ENCODE peak calls at places on chromosome 13, in five cellular contexts. C is neural progenitor cell, X is GM23338, Z is OCI-LY7, S is PC-3. Q is an unnamed sample.

GRCh38 chr13:60226507-60226906 is 62.8 kb upstream of the DIAPH3 start:
- DNase-seq in C (peak), X (peak), Z (peak), S (peak), Q (peak)

GRCh38 chr13:20274466-20274865 is 42.3 kb upstream of the GJB6 start:
- DNase-seq in C (no peak), X (no peak), Z (no peak), S (peak), Q (no peak)

GRCh38 chr13:29496241-29496712 is 99.2 kb downstream of the SLC7A1 start:
- DNase-seq in C (no peak), X (no peak), Z (peak), S (peak), Q (no peak)

GRCh38 chr13:62234780-62235530 is 819.3 kb upstream of the PCDH20 start:
- DNase-seq in C (no peak), X (no peak), Z (no peak), S (no peak), Q (no peak)

GRCh38 chr13:40508112-40508511 is 158.3 kb downstream of the FOXO1 start:
- DNase-seq in C (no peak), X (no peak), Z (no peak), S (no peak), Q (peak)

GRCh38 chr13:27833206-27833605 is 40.9 kb downstream of the GSX1 start:
- DNase-seq in C (no peak), X (no peak), Z (no peak), S (no peak), Q (no peak)

GRCh38 chr13:48221301-48222190 is 11.5 kb upstream of the ITM2B start:
- DNase-seq in C (no peak), X (no peak), Z (no peak), S (no peak), Q (peak)

GRCh38 chr13:93775507-93776108 is 549.0 kb downstream of the GPC6 start:
- DNase-seq in C (no peak), X (no peak), Z (no peak), S (peak), Q (peak)

GRCh38 chr13:97119899-97120745 is 102.0 kb upstream of the MBNL2 start:
- DNase-seq in C (no peak), X (no peak), Z (no peak), S (peak), Q (peak)

GRCh38 chr13:30681489-30682242 is 53.7 kb upstream of the ALOX5AP start:
- DNase-seq in C (no peak), X (no peak), Z (no peak), S (no peak), Q (peak)

GRCh38 chr13:31891472-31891871 is 140.1 kb upstream of the FRY start:
- DNase-seq in C (no peak), X (no peak), Z (no peak), S (no peak), Q (no peak)

GRCh38 chr13:94329277-94329676 is 150.2 kb downstream of the DCT start:
- DNase-seq in C (no peak), X (no peak), Z (no peak), S (no peak), Q (peak)

GRCh38 chr13:92823059-92823458 is 403.5 kb upstream of the GPC6 start:
- DNase-seq in C (no peak), X (no peak), Z (no peak), S (no peak), Q (no peak)

GRCh38 chr13:73268306-73268705 is 209.5 kb downstream of the KLF5 start:
- DNase-seq in C (no peak), X (no peak), Z (no peak), S (peak), Q (peak)

GRCh38 chr13:46613409-46614049 is 60.6 kb downstream of the LRCH1 start:
- DNase-seq in C (no peak), X (peak), Z (no peak), S (no peak), Q (no peak)

GRCh38 chr13:88840085-88840484 is 1168.9 kb downstream of the SLITRK5 start:
- DNase-seq in C (no peak), X (no peak), Z (no peak), S (no peak), Q (no peak)

GRCh38 chr13:60617863-60618733 is 221.1 kb downstream of the TDRD3 start:
- DNase-seq in C (peak), X (peak), Z (no peak), S (peak), Q (peak)

GRCh38 chr13:109720758-109721184 is 65.6 kb downstream of the IRS2 start:
- DNase-seq in C (no peak), X (no peak), Z (no peak), S (no peak), Q (no peak)

GRCh38 chr13:60851378-60851777 is 454.4 kb downstream of the TDRD3 start:
- DNase-seq in C (no peak), X (no peak), Z (no peak), S (no peak), Q (no peak)

GRCh38 chr13:25727250-25727649 is 324.6 kb downstream of the SHISA2 start:
- DNase-seq in C (no peak), X (no peak), Z (no peak), S (peak), Q (no peak)
- TF ChIP-seq EZH2phosphoT487 in C (no peak), X (no peak), Z (no peak), S (no peak), Q (no peak)

DNA sequence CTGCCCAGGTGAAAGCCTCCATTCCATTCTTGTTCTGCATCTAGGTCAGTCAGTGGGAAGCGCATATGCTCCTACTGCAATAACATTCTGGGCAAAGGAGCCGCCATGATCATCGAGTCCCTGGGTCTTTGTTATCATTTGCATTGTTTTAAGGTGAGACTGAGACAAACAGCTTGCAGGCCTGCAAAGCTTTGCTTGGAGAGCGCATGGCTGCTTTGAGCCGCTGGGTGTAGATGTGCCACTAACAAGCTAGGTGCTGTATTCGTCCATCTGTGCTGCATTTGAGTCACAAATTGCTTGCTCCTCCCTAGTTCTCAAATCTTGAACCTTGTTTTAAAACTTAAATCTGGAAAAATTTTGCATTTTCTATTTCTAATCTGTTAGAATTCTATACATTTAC is 219.1 kb downstream of the LMO7 start:
- DNase-seq in C (no peak), X (no peak), Z (no peak), S (no peak), Q (no peak)
- H2AFZ ChIP-seq in C (no peak), X (no peak), Z (no peak), S (no peak), Q (no peak)

DNA sequence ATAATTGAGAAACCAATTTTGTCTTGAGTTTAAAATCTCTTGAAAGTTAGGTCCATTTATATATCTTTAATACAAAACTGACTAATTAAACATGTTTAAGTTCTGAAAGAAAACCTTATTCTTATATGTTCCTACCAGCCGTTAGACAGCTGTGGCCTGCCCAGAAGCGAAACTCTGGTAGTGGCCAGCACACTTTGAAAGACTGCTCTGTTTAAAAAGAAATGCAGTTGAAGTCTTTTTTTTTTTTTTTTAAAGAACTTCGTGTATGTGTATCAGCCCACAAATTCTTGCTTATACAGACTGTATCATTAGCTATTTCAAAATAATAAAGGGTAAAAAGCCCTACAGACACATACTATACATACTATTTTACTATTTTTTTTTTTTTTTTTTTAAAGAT is 34.0 kb downstream of the KCTD4 start:
- DNase-seq in C (no peak), X (no peak), Z (no peak), S (no peak), Q (no peak)
- TF ChIP-seq EZH2phosphoT487 in C (no peak), X (no peak), Z (no peak), S (no peak), Q (no peak)

GRCh38 chr13:113588394-113589111 is 4.0 kb downstream of the TFDP1 start:
- DNase-seq in C (no peak), X (no peak), Z (no peak), S (no peak), Q (no peak)

GRCh38 chr13:113589961-113590339 is 5.4 kb downstream of the TFDP1 start:
- DNase-seq in C (no peak), X (no peak), Z (no peak), S (no peak), Q (no peak)

GRCh38 chr13:113592571-113592970 is 8.0 kb downstream of the TFDP1 start:
- DNase-seq in C (no peak), X (no peak), Z (no peak), S (no peak), Q (peak)

GRCh38 chr13:113589251-113589960 is 4.9 kb downstream of the TFDP1 start:
- DNase-seq in C (no peak), X (no peak), Z (no peak), S (no peak), Q (no peak)

DNA sequence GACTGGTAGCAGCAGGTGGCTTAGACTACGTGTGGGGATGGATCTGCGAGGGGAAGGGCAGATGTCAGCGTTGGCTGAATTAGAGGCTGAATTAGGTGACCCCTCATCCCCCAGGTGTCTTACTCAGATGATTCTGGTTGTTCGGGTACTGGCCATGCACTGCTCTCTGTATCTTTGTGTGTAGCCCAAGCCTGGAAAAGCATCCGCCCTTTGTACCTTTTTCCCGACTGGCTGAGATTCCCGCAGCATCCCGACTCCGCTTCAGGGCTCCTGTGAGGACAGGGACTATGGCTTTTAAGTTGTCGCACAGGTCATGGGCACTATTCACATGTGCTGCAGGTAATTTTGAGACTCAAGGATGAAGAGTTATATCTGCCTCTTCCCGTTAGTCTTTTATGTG is 7.2 kb downstream of the TFDP1 start:
- DNase-seq in C (no peak), X (no peak), Z (no peak), S (no peak), Q (peak)
- H2AFZ ChIP-seq in C (no peak), X (no peak), Z (no peak), S (no peak), Q (no peak)

DNA sequence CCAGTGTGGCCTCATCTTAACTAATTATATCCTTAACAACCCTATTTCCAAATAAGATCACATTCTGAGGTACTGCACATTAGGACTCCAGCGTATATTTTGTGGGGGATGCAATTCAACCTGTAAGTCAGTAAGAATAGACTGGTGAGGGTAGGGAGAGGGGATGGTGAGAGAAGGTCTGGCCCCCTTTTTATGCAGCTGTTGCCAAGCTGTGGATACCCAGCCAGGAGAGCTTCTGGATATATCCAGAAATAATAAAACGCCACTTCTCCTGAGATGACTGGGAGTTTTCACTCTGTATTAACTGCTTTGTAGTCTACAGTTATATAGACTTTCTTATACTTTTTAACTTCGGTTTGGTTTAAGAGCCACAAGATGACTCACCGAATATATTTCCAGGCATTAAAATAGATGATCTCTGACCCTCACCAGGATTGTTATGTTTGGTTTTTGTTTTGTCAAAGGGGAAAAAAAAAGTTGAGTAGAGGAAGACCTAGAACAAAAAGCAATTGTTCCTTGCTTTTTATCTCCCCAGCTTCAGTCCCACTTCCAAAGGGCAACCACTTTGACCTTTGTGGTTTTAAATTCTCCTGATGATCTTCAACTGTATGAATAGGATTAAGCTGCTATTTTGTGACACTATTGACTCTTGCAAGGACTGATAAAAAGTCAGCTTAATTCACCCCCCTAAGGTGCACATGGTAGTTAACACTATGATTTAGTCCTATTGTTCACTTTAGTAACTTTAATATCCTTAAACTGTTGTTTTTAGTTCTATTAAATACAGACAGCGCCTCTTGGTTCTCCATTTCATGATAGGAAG is 3.1 kb upstream of the NEK3 start:
- DNase-seq in C (peak), X (no peak), Z (no peak), S (peak), Q (peak)
- TF ChIP-seq EZH2phosphoT487 in C (peak), X (no peak), Z (no peak), S (no peak), Q (no peak)

GRCh38 chr13:75934889-75935288 is 298.8 kb downstream of the LMO7 start:
- DNase-seq in C (no peak), X (no peak), Z (no peak), S (peak), Q (peak)
- H2AFZ ChIP-seq in C (no peak), X (no peak), Z (no peak), S (no peak), Q (no peak)

GRCh38 chr13:35159041-35159440 is 217.0 kb downstream of the NBEA start:
- DNase-seq in C (no peak), X (no peak), Z (no peak), S (no peak), Q (no peak)

GRCh38 chr13:35162420-35162819 is 220.3 kb downstream of the NBEA start:
- DNase-seq in C (no peak), X (no peak), Z (no peak), S (no peak), Q (no peak)

GRCh38 chr13:35160921-35161320 is 218.9 kb downstream of the NBEA start:
- DNase-seq in C (no peak), X (no peak), Z (no peak), S (no peak), Q (no peak)

DNA sequence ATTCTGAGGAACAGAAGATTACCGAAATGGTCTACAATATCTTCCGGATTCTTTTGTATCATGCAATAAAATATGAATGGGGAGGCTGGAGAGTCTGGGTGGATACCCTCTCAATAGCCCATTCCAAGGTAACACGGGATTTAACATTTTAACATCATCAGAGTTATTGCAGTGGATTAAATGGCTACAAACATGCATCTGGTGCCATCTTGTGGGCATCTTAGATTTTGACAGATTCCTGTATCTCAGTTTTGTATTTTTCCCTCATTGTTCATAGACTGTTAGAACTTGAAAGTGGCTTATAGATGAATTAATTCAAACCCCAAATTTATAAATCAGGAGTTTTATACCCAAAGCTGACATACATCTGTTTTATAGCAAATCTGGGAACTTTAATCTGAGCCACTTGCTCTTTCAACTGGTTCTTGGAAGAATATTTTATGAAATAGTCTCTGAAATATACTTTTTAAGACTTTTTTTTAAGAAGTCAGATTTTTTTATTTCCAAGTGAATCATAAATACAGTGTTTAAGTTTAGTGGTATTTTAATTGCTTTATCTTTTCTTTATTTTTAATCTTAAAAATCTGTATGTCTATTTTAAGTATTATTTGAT is 215.2 kb downstream of the NBEA start:
- DNase-seq in C (peak), X (peak), Z (peak), S (peak), Q (peak)
- TF ChIP-seq EZH2phosphoT487 in C (no peak), X (no peak), Z (no peak), S (no peak), Q (no peak)

DNA sequence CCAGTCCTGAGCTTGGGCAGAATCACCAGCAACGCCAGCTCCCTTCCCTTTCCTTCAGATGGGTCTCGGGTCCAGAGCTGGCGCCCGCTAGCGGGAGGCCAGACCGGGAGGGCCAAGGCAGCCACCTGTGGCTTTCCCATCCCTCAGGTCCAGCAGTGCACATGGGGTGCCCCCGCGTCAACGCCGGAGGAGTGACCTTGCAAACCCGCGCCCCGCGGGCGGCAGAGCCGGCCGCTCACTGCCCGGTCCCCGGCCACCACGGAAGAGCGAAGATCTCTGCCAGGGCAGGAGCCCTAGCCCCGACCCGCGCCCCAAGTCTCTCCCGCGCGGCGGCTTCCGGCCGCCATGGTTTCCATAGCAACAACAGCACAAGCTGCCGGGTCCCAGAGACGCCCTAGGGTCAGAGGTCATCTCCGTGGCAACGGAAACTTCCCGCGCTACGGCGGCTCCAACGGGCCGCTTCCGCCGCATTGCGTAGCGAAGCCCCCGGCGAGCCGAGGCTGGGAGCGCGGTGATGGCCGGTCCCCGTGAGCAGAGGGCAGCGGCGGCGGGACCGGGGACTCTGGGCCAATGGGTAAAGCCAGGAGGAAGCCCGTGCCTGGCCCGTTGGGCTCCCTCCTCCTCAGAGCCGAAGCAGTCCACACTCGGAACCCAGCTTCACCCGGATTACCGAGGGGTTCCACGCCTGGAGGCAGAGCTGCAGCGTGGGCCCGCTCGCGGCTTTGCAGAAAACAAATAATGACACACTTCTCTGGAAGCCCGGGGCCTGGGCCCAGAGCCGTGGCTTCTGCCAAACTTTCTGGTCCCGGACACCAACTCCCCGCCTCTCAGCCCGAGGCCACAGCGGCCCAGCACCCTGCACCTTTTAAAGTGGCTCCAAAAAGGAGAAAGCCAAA is 7.4 kb downstream of the FGF14 start:
- DNase-seq in C (peak), X (peak), Z (no peak), S (no peak), Q (peak)
- H2AFZ ChIP-seq in C (peak), X (peak), Z (no peak), S (no peak), Q (peak)

Q was measured in GM23248.